ENCODE peak calls at places on chromosome 1, in ten cellular contexts. B is NCI-H146; R is T-cell; N is activated naive CD4-positive, alpha-beta T cell treated with Interleukin-2 at 50 U/mL for 16 hours; C is omental fat pad; W is HEK293T; I is NCI-H510A treated with DMSO at 0.1 percent for 48 hours; F is cardiac muscle cell; K is EL; O is T-helper 1 cell. L is an unnamed sample.

GRCh38 chr1:231091853-231092301 is 51.8 kb upstream of the FAM89A start:
- DNase-seq in O (no peak), K (peak; percentile 29), N (peak; percentile 41), B (peak; percentile 39), W (peak; percentile 87), F (peak; percentile 54), I (no peak), R (no peak), C (no peak), L (peak; percentile 60)

GRCh38 chr1:175887981-175888428 is 144.6 kb upstream of the TNR start:
- DNase-seq in W (peak; percentile 90), C (no peak), R (no peak), I (peak; percentile 70), F (peak; percentile 73), K (peak; percentile 40), O (no peak), B (peak; percentile 59), N (no peak), L (peak; percentile 72)

GRCh38 chr1:234907585-234908457 is 220.8 kb downstream of the TOMM20 start:
- DNase-seq in O (no peak), C (no peak), F (peak; percentile 89), B (no peak), I (no peak), W (no peak), N (no peak), R (no peak), K (peak; percentile 61), L (no peak)

GRCh38 chr1:38584408-38585037 is 275.0 kb downstream of the RRAGC start:
- DNase-seq in C (no peak), W (no peak), F (no peak), O (no peak), K (no peak), R (no peak), B (no peak), N (no peak), I (no peak), L (no peak)

GRCh38 chr1:183877321-183877720 is 72.4 kb downstream of the RGL1 start:
- DNase-seq in K (peak; percentile 27), R (no peak), B (no peak), W (no peak), O (no peak), N (no peak), F (peak; percentile 86), I (no peak), C (no peak), L (no peak)

GRCh38 chr1:33348194-33348593 is 27.3 kb upstream of the A3GALT2 start:
- DNase-seq in F (peak; percentile 55), C (no peak), B (no peak), R (no peak), O (no peak), K (peak; percentile 64), I (no peak), N (no peak), W (no peak), L (no peak)

GRCh38 chr1:84386716-84387479 is 11.4 kb upstream of the DNASE2B start:
- DNase-seq in O (no peak), C (no peak), F (no peak), R (no peak), I (no peak), W (no peak), B (peak; percentile 28), N (no peak), K (no peak), L (no peak)

GRCh38 chr1:91513160-91513559 is 12.5 kb downstream of the CDC7 start:
- DNase-seq in R (no peak), O (no peak), F (peak; percentile 57), N (no peak), I (no peak), C (no peak), K (no peak), W (no peak), B (no peak), L (no peak)

GRCh38 chr1:118636004-118636403 is 352.1 kb downstream of the TBX15 start:
- DNase-seq in C (no peak), B (peak; percentile 89), F (no peak), N (no peak), I (no peak), K (no peak), R (no peak), O (no peak), W (no peak), L (no peak)

GRCh38 chr1:117964290-117965038 is 34.9 kb downstream of the WDR3 start:
- DNase-seq in O (no peak), W (no peak), C (no peak), I (no peak), K (no peak), F (peak; percentile 13), R (no peak), N (no peak), B (no peak), L (no peak)

GRCh38 chr1:246526915-246527314 is 19.8 kb upstream of the SMYD3 start:
- DNase-seq in K (no peak), R (no peak), O (no peak), W (no peak), C (no peak), N (no peak), B (no peak), F (no peak), I (no peak), L (no peak)

GRCh38 chr1:64387382-64388066 is 82.4 kb upstream of the CACHD1 start:
- DNase-seq in F (no peak), W (no peak), B (no peak), I (no peak), K (no peak), O (no peak), N (no peak), R (no peak), C (no peak), L (no peak)

GRCh38 chr1:165075725-165076370 is 280.7 kb downstream of the LMX1A start:
- DNase-seq in N (no peak), K (peak; percentile 14), I (no peak), W (peak; percentile 64), O (no peak), R (no peak), F (peak; percentile 47), B (peak; percentile 71), C (no peak), L (no peak)

GRCh38 chr1:40042337-40042736 is 1.8 kb downstream of the CAP1 start:
- DNase-seq in I (no peak), B (no peak), R (no peak), K (peak; percentile 73), W (no peak), N (no peak), F (no peak), O (no peak), C (no peak), L (no peak)

GRCh38 chr1:59107916-59108315 is 189.0 kb upstream of the FGGY start:
- DNase-seq in B (no peak), C (no peak), R (no peak), F (no peak), W (no peak), N (no peak), O (no peak), I (no peak), K (no peak), L (no peak)

GRCh38 chr1:185532853-185533252 is 201.3 kb upstream of the HMCN1 start:
- DNase-seq in F (no peak), O (no peak), B (no peak), R (no peak), I (no peak), W (no peak), K (no peak), C (no peak), N (no peak), L (no peak)

GRCh38 chr1:94698341-94698740 is 121.8 kb upstream of the SLC44A3 start:
- DNase-seq in O (no peak), K (peak; percentile 78), R (no peak), W (no peak), I (no peak), C (no peak), N (no peak), B (no peak), F (no peak), L (no peak)

GRCh38 chr1:151729157-151729965 is 8.0 kb downstream of the RIIAD1 start:
- DNase-seq in K (no peak), O (no peak), N (no peak), F (peak; percentile 17), I (no peak), R (no peak), W (no peak), C (no peak), B (no peak), L (no peak)

GRCh38 chr1:165114022-165114888 is 242.3 kb downstream of the LMX1A start:
- DNase-seq in W (peak; percentile 65), B (peak; percentile 70), K (peak; percentile 51), N (no peak), F (peak; percentile 61), O (no peak), I (peak; percentile 72), C (peak; percentile 59), R (no peak), L (peak; percentile 60)

L was measured in iPS DF 6.9.